ENCODE peak calls at places on chromosomes 3 and 15, in eight cellular contexts. S, J, E, O, X, B, H and I are unnamed samples.

GRCh38 chr3:110620118-110620517 is 451.5 kb upstream of the NECTIN3 start:
- DNase-seq in J (no peak), B (no peak), E (no peak), S (no peak), X (no peak), O (no peak), H (no peak), I (no peak)

GRCh38 chr3:124859025-124859424 is 28.1 kb downstream of the ITGB5 start:
- DNase-seq in H (peak), S (no peak), X (no peak), J (no peak), O (no peak), E (no peak), B (no peak), I (peak)

GRCh38 chr3:6088433-6088832 is 772.5 kb upstream of the GRM7 start:
- DNase-seq in S (no peak), X (no peak), H (no peak), J (no peak), B (no peak), O (no peak), E (no peak), I (no peak)

GRCh38 chr15:65286704-65287514 is at the start of gene PARP16:
- DNase-seq in H (peak), O (peak), J (peak), X (peak), B (peak), S (peak), E (peak), I (peak)

GRCh38 chr3:34483290-34483887 is 685.0 kb downstream of the PDCD6IP start:
- DNase-seq in X (no peak), J (no peak), O (no peak), S (no peak), H (no peak), E (no peak), B (no peak), I (no peak)

GRCh38 chr15:31345606-31346366 is 19.2 kb downstream of the KLF13 start:
- DNase-seq in B (no peak), H (no peak), J (no peak), S (no peak), O (no peak), X (no peak), E (no peak), I (no peak)

GRCh38 chr3:152486364-152486763 is 217.6 kb downstream of the MBNL1 start:
- DNase-seq in O (no peak), X (no peak), S (no peak), E (no peak), H (no peak), J (no peak), B (no peak), I (no peak)

GRCh38 chr15:71437919-71438318 is 322.6 kb downstream of the THSD4 start:
- DNase-seq in J (no peak), E (no peak), S (no peak), X (no peak), O (no peak), H (no peak), B (no peak), I (no peak)

GRCh38 chr15:48631191-48631770 is 14.2 kb downstream of the FBN1 start:
- DNase-seq in S (no peak), E (no peak), J (peak), H (no peak), O (no peak), B (no peak), X (no peak), I (no peak)

GRCh38 chr3:67937498-67938118 is 283.2 kb upstream of the SUCLG2 start:
- DNase-seq in X (no peak), E (no peak), J (no peak), B (no peak), O (no peak), S (no peak), H (no peak), I (no peak)

GRCh38 chr3:142232340-142232739 is 7.0 kb upstream of the GK5 start:
- DNase-seq in H (no peak), X (no peak), B (no peak), J (no peak), O (no peak), S (no peak), E (no peak), I (no peak)

GRCh38 chr3:194224536-194224935 is 88.6 kb downstream of the HES1 start:
- DNase-seq in H (no peak), E (no peak), X (no peak), J (no peak), S (no peak), B (no peak), O (no peak), I (no peak)

GRCh38 chr3:25441234-25441856 is 13.3 kb downstream of the RARB start:
- DNase-seq in O (peak), J (peak), X (no peak), B (peak), E (peak), H (no peak), S (no peak), I (no peak)

GRCh38 chr3:42501681-42502428 is 588 bp upstream of the VIPR1 start:
- DNase-seq in B (peak), X (peak), J (peak), E (no peak), H (peak), O (peak), S (peak), I (peak)

GRCh38 chr3:100103558-100104441 is 10.5 kb downstream of the FILIP1L start:
- DNase-seq in O (no peak), H (no peak), J (no peak), E (no peak), X (peak), B (peak), S (no peak), I (no peak)

GRCh38 chr15:38354321-38354929 is 99.5 kb upstream of the FAM98B start:
- DNase-seq in J (peak), B (peak), S (peak), O (peak), E (peak), H (peak), X (peak), I (no peak)

GRCh38 chr3:177633671-177634207 is 436.5 kb upstream of the TBL1XR1 start:
- DNase-seq in B (no peak), O (no peak), E (no peak), H (no peak), J (no peak), X (no peak), S (no peak), I (no peak)

GRCh38 chr15:25176991-25177954 is 222.5 kb downstream of the SNRPN start:
- DNase-seq in O (peak), E (no peak), S (peak), X (peak), J (no peak), H (no peak), B (peak), I (peak)

GRCh38 chr3:153173758-153174516 is 11.9 kb downstream of the RAP2B start:
- DNase-seq in X (no peak), O (no peak), H (no peak), S (no peak), E (no peak), J (peak), B (no peak), I (no peak)

GRCh38 chr15:29126208-29126536 is 143.4 kb downstream of the NSMCE3 start:
- DNase-seq in S (no peak), O (no peak), H (no peak), X (no peak), J (no peak), E (no peak), B (no peak), I (peak)

GRCh38 chr3:61979645-61980430 is 393.5 kb downstream of the FEZF2 start:
- DNase-seq in S (no peak), B (no peak), J (no peak), X (no peak), H (peak), O (no peak), E (no peak), I (no peak)

GRCh38 chr15:75095594-75095993 is 72.2 kb downstream of the PPCDC start:
- DNase-seq in B (no peak), O (no peak), X (no peak), S (no peak), J (no peak), E (no peak), H (no peak), I (no peak)

GRCh38 chr15:73936588-73937312 is 10.5 kb downstream of the LOXL1 start:
- DNase-seq in B (no peak), J (no peak), S (no peak), E (no peak), H (peak), O (no peak), X (no peak), I (no peak)

GRCh38 chr3:194871143-194871863 is 185.6 kb downstream of the FAM43A start:
- DNase-seq in E (no peak), H (peak), X (peak), B (peak), O (no peak), S (peak), J (peak), I (no peak)

GRCh38 chr15:55552926-55553325 is 35.2 kb downstream of the PYGO1 start:
- DNase-seq in B (no peak), O (no peak), E (no peak), S (no peak), X (no peak), J (peak), H (peak), I (no peak)

GRCh38 chr3:4472766-4473165 is 5.7 kb upstream of the SUMF1 start:
- DNase-seq in J (no peak), S (no peak), E (no peak), O (no peak), H (no peak), B (no peak), X (no peak), I (no peak)

GRCh38 chr3:104510091-104510860 is 856.4 kb upstream of the ALCAM start:
- DNase-seq in B (no peak), S (no peak), J (no peak), O (no peak), E (no peak), X (no peak), H (no peak), I (no peak)

GRCh38 chr3:125128861-125129501 is 73.2 kb upstream of the HEG1 start:
- DNase-seq in H (no peak), X (no peak), B (no peak), J (no peak), S (no peak), O (no peak), E (peak), I (peak)

GRCh38 chr3:11154036-11154952 is at the start of gene HRH1:
- DNase-seq in S (no peak), X (no peak), H (peak), O (peak), E (no peak), B (peak), J (peak), I (no peak)

GRCh38 chr3:107927361-107928083 is 163.3 kb downstream of the CD47 start:
- DNase-seq in J (peak), E (no peak), O (peak), X (peak), S (peak), B (peak), H (peak), I (peak)

GRCh38 chr3:134485075-134485536 is 679 bp downstream of the ANAPC13 start:
- DNase-seq in X (no peak), E (no peak), J (peak), B (peak), O (no peak), S (no peak), H (no peak), I (no peak)

GRCh38 chr15:89054873-89055272 is 33.4 kb upstream of the ABHD2 start:
- DNase-seq in H (no peak), O (no peak), E (no peak), J (no peak), B (no peak), S (peak), X (no peak), I (no peak)

GRCh38 chr3:32176989-32177701 is 61.3 kb upstream of the CMTM8 start:
- DNase-seq in E (peak), B (peak), X (peak), O (peak), H (peak), J (peak), S (no peak), I (no peak)

DNA sequence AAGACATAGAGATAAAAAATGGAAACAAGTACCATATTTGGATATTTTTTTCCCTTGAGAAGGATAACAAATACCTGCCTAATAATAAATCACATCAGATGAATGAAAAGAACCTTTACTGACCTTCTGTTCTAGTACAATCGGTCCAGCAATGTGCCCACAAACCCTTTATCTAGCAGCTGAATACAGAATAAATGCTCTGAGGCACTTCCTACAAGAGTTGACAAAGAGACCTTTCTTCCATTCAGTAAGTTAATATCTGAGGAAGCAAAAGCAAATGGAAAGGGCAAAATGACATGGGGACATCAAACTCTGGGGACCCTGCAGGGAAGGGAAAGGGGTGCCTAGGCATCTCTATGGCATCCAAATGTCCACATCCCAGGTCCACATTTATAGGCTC is 115.8 kb downstream of the NEK10 start:
- DNase-seq in H (no peak), S (peak), B (no peak), E (no peak), O (no peak), J (no peak), X (no peak), I (no peak)
- TF ChIP-seq POLR2AphosphoS5 in H (no peak), S (no peak), B (no peak), E (no peak), O (no peak), J (no peak), X (no peak), I (no peak)

GRCh38 chr3:113948015-113948917 is 453 bp downstream of the ZDHHC23 start:
- DNase-seq in H (peak), B (peak), X (peak), E (no peak), J (peak), S (no peak), O (peak), I (no peak)

GRCh38 chr3:113946831-113947230 is 982 bp upstream of the ZDHHC23 start:
- DNase-seq in H (no peak), S (no peak), B (no peak), X (no peak), O (no peak), J (no peak), E (no peak), I (no peak)

GRCh38 chr3:113952921-113953320 is 5.1 kb downstream of the ZDHHC23 start:
- DNase-seq in S (no peak), E (no peak), H (no peak), O (no peak), B (no peak), J (no peak), X (no peak), I (no peak)

DNA sequence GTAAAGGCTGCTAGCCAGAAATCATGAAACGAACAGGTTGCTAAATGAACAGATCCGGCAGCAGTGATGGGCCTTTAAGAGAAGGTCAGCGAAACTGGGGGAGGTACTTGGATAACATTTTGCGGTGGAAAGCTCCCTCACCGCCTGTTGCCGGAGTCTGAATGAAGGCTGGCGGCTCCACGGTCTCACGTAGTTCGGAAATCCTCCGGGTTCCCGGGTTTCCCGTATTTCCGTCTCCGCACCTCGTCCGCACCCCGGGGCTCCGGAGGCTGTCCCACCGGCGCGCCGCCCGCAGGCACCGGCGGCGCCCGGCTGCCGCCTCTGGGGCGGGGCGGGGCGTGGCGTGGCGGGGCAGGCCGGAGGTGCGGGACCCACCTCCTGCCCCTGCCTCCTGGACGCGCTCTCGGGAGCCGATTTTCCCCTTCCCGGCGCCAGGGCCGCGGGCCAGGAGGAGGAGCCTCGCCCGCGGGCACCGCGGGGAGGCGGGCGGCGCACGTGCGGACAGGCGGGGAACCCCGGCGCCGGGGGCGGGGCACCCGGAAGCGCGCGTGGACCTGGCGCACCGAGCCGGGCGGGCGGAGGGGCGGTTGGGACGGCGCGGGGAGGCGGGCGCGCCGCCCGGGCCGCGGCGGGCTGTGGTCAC is at the start of gene ZDHHC23:
- DNase-seq in H (peak), E (peak), S (peak), O (peak), J (peak), X (peak), B (peak), I (peak)
- TF ChIP-seq POLR2AphosphoS5 in H (no peak), E (no peak), S (no peak), O (no peak), J (no peak), X (peak), B (no peak), I (no peak)

GRCh38 chr3:186594591-186595113 is 18.2 kb upstream of the AHSG start:
- DNase-seq in B (no peak), S (no peak), J (no peak), O (no peak), X (no peak), E (no peak), H (no peak), I (no peak)

GRCh38 chr3:186596568-186597287 is 16.1 kb upstream of the AHSG start:
- DNase-seq in B (no peak), X (peak), J (peak), O (no peak), E (no peak), S (peak), H (no peak), I (no peak)

GRCh38 chr3:186592682-186593081 is 20.2 kb upstream of the AHSG start:
- DNase-seq in S (no peak), H (no peak), B (no peak), O (no peak), X (no peak), E (no peak), J (no peak), I (no peak)

GRCh38 chr3:186590580-186591296 is 20.2 kb downstream of the DNAJB11 start:
- DNase-seq in O (no peak), B (no peak), S (no peak), E (no peak), J (no peak), X (no peak), H (no peak), I (no peak)

DNA sequence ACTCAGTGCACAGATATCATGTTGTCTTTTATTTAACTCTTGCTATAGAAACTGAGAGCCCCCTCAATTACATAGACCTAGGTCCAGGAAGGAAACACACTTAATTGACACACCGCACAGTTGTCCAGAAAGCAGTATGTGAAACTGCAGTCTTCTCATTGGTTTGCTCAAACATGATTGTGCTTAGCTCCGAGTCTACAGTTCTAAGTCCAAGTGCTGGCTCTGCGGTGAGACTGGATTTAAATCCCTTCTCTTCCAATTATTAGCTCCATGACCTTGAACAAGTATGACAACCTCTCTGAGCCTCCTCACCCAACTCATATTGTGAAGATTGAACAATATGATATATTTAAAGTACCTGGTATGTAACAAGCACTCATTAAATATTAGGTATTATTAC is 19.0 kb upstream of the AHSG start:
- DNase-seq in E (no peak), J (no peak), B (no peak), X (no peak), S (no peak), O (no peak), H (no peak), I (no peak)
- TF ChIP-seq POLR2AphosphoS5 in E (no peak), J (no peak), B (no peak), X (no peak), S (no peak), O (no peak), H (no peak), I (no peak)

GRCh38 chr3:159711560-159712333 is 276.9 kb upstream of the IL12A start:
- DNase-seq in J (no peak), S (no peak), E (no peak), O (no peak), H (peak), B (no peak), X (no peak), I (no peak)
- TF ChIP-seq POLR2AphosphoS5 in J (no peak), S (no peak), E (no peak), O (no peak), H (peak), B (no peak), X (peak), I (no peak)

GRCh38 chr3:15049584-15049983 is 15.5 kb downstream of the MRPS25 start:
- DNase-seq in J (no peak), S (no peak), X (no peak), B (no peak), H (no peak), O (no peak), E (no peak), I (no peak)
- TF ChIP-seq POLR2AphosphoS5 in J (no peak), S (no peak), X (no peak), B (no peak), H (no peak), O (no peak), E (no peak), I (no peak)

GRCh38 chr3:171320721-171321120 is 139.5 kb downstream of the TNIK start:
- DNase-seq in E (no peak), H (no peak), B (no peak), O (no peak), X (no peak), S (no peak), J (no peak), I (peak)

GRCh38 chr3:171326717-171327440 is 133.3 kb downstream of the TNIK start:
- DNase-seq in E (no peak), O (no peak), H (no peak), B (no peak), S (no peak), J (no peak), X (no peak), I (no peak)

GRCh38 chr3:171321959-171322358 is 138.2 kb downstream of the TNIK start:
- DNase-seq in S (no peak), E (no peak), J (no peak), B (no peak), X (no peak), O (no peak), H (no peak), I (no peak)

GRCh38 chr3:171321241-171321640 is 139.0 kb downstream of the TNIK start:
- DNase-seq in O (no peak), X (no peak), J (no peak), B (no peak), S (no peak), H (no peak), E (no peak), I (no peak)

GRCh38 chr3:171323934-171324535 is 136.2 kb downstream of the TNIK start:
- DNase-seq in O (no peak), E (no peak), J (no peak), H (no peak), B (no peak), X (no peak), S (no peak), I (no peak)
- TF ChIP-seq POLR2AphosphoS5 in O (no peak), E (no peak), J (no peak), H (no peak), B (no peak), X (peak), S (no peak), I (no peak)

GRCh38 chr3:18715208-18715607 is 290.1 kb upstream of the SATB1 start:
- DNase-seq in S (no peak), E (no peak), B (no peak), H (no peak), O (no peak), J (no peak), X (no peak), I (no peak)
- TF ChIP-seq POLR2AphosphoS5 in S (no peak), E (no peak), B (no peak), H (no peak), O (no peak), J (no peak), X (no peak), I (no peak)

GRCh38 chr3:172051957-172052354 is 12.6 kb downstream of the FNDC3B start:
- DNase-seq in B (no peak), O (no peak), E (no peak), J (no peak), H (no peak), S (no peak), X (no peak), I (no peak)

GRCh38 chr3:172048599-172048998 is 9.2 kb downstream of the FNDC3B start:
- DNase-seq in B (no peak), E (peak), O (no peak), H (no peak), X (no peak), S (no peak), J (no peak), I (no peak)

GRCh38 chr3:172054115-172054764 is 14.9 kb downstream of the FNDC3B start:
- DNase-seq in J (no peak), B (no peak), E (no peak), O (no peak), S (peak), X (no peak), H (no peak), I (no peak)

GRCh38 chr3:172051310-172051956 is 12.1 kb downstream of the FNDC3B start:
- DNase-seq in H (no peak), B (no peak), E (no peak), O (no peak), J (no peak), X (no peak), S (no peak), I (no peak)

GRCh38 chr3:172052405-172052804 is 13.0 kb downstream of the FNDC3B start:
- DNase-seq in S (no peak), H (no peak), E (no peak), O (no peak), X (no peak), B (no peak), J (no peak), I (no peak)
- TF ChIP-seq POLR2AphosphoS5 in S (no peak), H (no peak), E (no peak), O (no peak), X (no peak), B (no peak), J (no peak), I (no peak)